ENCODE peak calls at places on chromosomes 13 and 19, in four cellular contexts. K is naive thymus-derived CD4-positive, alpha-beta T cell; S is BE2C; J is CD8-positive, alpha-beta memory T cell. C is an unnamed sample. For H3K4me1 and H3K9me3, the result is how much of the 10 kb centered on the place peaks cover.

GRCh38 chr19:50231821-50232220 is 28.4 kb downstream of the MYH14 start:
- DNase-seq in K (no peak), S (no peak), J (no peak), C (no peak)

GRCh38 chr13:98746968-98747367 is 5.5 kb downstream of the SLC15A1 start:
- DNase-seq in K (no peak), S (no peak), J (no peak), C (no peak)

GRCh38 chr19:29564574-29565005 is 38.8 kb downstream of the VSTM2B start:
- DNase-seq in K (no peak), S (no peak), J (no peak), C (no peak)

GRCh38 chr19:46265217-46265828 is 31.5 kb upstream of the HIF3A start:
- DNase-seq in K (peak), S (peak), J (peak), C (peak)

GRCh38 chr13:103371271-103371670 is 305.1 kb upstream of the SLC10A2 start:
- DNase-seq in K (no peak), S (no peak), J (no peak), C (no peak)

GRCh38 chr19:29537181-29537580 is 11.4 kb downstream of the VSTM2B start:
- DNase-seq in K (no peak), S (no peak), J (no peak), C (no peak)

GRCh38 chr13:77196052-77196618 is 130.8 kb downstream of the MYCBP2 start:
- DNase-seq in K (no peak), S (no peak), J (no peak), C (no peak)

GRCh38 chr13:84994582-84994981 is 804.6 kb downstream of the SLITRK6 start:
- DNase-seq in K (no peak), S (no peak), J (no peak), C (no peak)

GRCh38 chr19:16600824-16601223 is 27.2 kb downstream of the MED26 start:
- DNase-seq in K (no peak), S (no peak), J (no peak), C (no peak)

GRCh38 chr13:40666905-40667621 is 622 bp upstream of the FOXO1 start:
- DNase-seq in K (no peak), S (peak), J (peak), C (peak)

GRCh38 chr13:111114362-111115050 is 604 bp upstream of the ARHGEF7 start:
- DNase-seq in K (peak), S (no peak), J (peak), C (no peak)

GRCh38 chr13:43785681-43786471 is 896 bp downstream of the ENOX1 start:
- DNase-seq in K (no peak), S (peak), J (no peak), C (no peak)

GRCh38 chr13:88246239-88246638 is 575.1 kb downstream of the SLITRK5 start:
- DNase-seq in K (no peak), S (peak), J (no peak), C (no peak)

GRCh38 chr19:13154241-13154778 is 4.1 kb downstream of the IER2 start:
- DNase-seq in K (peak), S (peak), J (peak), C (peak)

GRCh38 chr19:49502866-49503581 is 6.8 kb downstream of the RPS11 start:
- DNase-seq in K (peak), S (peak), J (peak), C (no peak)

GRCh38 chr13:44117351-44117750 is 237.6 kb downstream of the LACC1 start:
- DNase-seq in K (no peak), S (no peak), J (no peak), C (no peak)

GRCh38 chr13:96821381-96821780 is 172.9 kb downstream of the OXGR1 start:
- DNase-seq in K (no peak), S (no peak), J (no peak), C (no peak)

GRCh38 chr13:108834193-108834592 is 204.8 kb downstream of the MYO16 start:
- DNase-seq in K (no peak), S (no peak), J (no peak), C (no peak)

GRCh38 chr13:31859546-31859945 is 120.2 kb downstream of the RXFP2 start:
- DNase-seq in K (no peak), S (peak), J (no peak), C (no peak)

GRCh38 chr13:20160346-20161274 is at the start of gene GJA3:
- DNase-seq in K (peak), S (no peak), J (peak), C (peak)

GRCh38 chr19:5837768-5838364 is 1.6 kb downstream of the FUT6 start:
- DNase-seq in K (no peak), S (no peak), J (no peak), C (no peak)

GRCh38 chr13:92362717-92363116 is 863.9 kb upstream of the GPC6 start:
- DNase-seq in K (no peak), S (no peak), J (no peak), C (no peak)

GRCh38 chr19:42683917-42684513 is 56.3 kb downstream of the PSG3 start:
- DNase-seq in K (peak), S (peak), J (no peak), C (no peak)

GRCh38 chr13:24742294-24742693 is 21.7 kb upstream of the RNF17 start:
- DNase-seq in K (no peak), S (no peak), J (no peak), C (no peak)

GRCh38 chr13:36244990-36245389 is 30.6 kb upstream of the SOHLH2 start:
- DNase-seq in K (no peak), S (no peak), J (no peak), C (no peak)

GRCh38 chr19:53864308-53864836 is 3.3 kb upstream of the MYADM start:
- DNase-seq in K (no peak), S (no peak), J (no peak), C (no peak)

GRCh38 chr19:5314012-5314906 is 26.4 kb downstream of the PTPRS start:
- DNase-seq in K (no peak), S (no peak), J (no peak), C (no peak)

GRCh38 chr19:18049390-18049789 is 37.3 kb downstream of the IL12RB1 start:
- DNase-seq in K (no peak), S (no peak), J (no peak), C (no peak)

GRCh38 chr13:111118898-111119607 is 3.9 kb downstream of the ARHGEF7 start:
- DNase-seq in K (no peak), S (no peak), J (no peak), C (no peak)

GRCh38 chr19:40416918-40417713 is 3.9 kb upstream of the PRX start:
- DNase-seq in K (no peak), S (no peak), J (peak), C (no peak)

GRCh38 chr19:2727640-2727944 is 6.4 kb upstream of the DIRAS1 start:
- DNase-seq in K (no peak), S (peak), J (no peak), C (no peak)

GRCh38 chr13:97344250-97345175 is 89.5 kb upstream of the RAP2A start:
- DNase-seq in K (peak), S (peak), J (peak), C (peak)

GRCh38 chr19:31111741-31112140 is 237.5 kb downstream of the TSHZ3 start:
- DNase-seq in K (no peak), S (no peak), J (no peak), C (no peak)

DNA sequence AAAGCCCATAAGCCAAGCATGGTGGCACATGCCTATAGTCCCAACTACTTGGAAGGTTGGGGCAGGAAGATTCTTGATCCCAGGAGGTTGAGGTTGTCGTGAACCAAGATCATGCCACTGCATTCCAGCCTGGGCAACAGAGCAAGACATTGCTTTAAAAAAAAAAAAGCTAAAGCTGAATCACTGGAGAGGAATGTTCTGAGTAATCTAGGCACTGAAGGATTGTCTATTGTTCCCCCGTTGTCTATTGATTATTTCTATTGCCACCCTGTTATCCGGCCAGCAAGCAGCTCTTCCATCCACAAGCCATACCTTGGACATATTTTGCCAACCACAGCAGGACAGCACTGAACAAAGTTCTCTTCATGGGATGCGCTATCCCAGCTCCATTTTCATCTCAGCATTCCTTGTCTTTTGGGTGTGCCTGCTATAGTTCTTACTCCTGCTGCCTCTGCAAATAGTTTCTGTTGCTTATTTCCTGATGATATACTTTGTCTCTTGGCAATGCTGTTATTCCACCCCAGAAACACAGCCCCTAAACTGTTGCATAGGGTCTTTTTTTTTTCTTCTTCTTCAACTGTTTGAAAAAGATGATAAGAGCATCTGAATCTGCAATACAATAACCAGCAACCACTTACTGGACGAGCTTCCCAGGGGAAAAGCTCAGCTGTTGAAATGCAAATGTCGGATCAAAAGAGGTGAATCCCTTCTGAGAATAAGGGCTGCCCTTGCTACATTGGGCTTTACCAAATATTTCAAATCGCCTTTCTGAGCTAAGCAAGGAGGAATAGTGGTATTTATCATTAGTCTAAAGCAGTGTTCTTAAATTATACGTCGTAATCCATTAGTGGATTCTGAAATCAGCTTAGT is 22.2 kb upstream of the SIAH3 start:
- DNase-seq in K (no peak), S (no peak), J (no peak), C (no peak)
- H3K4me1 ChIP-seq in K (under half), S (under half), J (under half), C (under half)

GRCh38 chr19:11944656-11945055 is 19.7 kb downstream of the ZNF700 start:
- DNase-seq in K (no peak), S (no peak), J (no peak), C (no peak)

GRCh38 chr19:11942843-11943108 is 17.9 kb downstream of the ZNF700 start:
- DNase-seq in K (no peak), S (no peak), J (no peak), C (no peak)

DNA sequence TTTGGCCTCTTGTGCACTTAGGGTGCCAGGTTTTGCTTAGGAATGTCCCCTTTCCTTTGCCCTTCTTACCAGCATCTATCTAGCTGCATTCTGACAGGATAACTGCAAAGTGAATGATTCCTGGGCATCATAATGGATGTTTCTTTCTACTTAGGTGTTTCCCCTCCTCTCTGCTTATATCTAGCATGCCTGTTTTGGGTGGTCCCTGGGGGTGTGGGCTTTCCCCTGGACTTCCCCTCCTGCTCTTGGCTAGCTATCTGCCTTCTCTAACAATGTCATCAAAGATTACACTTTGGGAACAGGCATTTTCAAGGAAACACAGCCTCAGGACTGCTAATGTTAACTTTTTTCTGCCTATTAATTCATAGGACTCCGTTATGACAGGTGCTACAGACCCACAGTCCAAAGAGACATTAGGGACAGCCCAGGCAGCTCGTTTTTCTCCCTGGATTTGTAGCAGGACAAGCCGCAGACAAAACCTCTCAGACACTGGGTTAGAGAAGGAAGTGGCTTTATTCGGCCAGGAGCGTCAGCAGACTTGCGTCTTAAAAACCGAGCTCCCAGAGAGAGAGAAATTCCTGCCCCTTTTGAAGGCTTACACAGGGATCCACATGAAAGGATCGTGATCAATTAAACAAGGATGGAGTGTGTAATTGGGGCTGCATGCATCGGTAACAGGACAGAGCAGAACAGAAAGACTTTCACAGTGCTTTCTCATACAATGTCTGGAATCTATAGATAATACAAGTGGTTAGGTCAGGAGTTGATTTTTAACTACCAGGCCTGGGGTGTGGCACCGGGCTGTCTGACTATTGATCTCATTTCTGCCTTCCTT is 17.3 kb downstream of the ZNF700 start:
- DNase-seq in K (no peak), S (no peak), J (no peak), C (no peak)
- H3K9me3 ChIP-seq in K (half or more), S (under half), J (half or more), C (under half)

GRCh38 chr13:33281951-33282595 is 3.5 kb downstream of the STARD13 start:
- DNase-seq in K (no peak), S (no peak), J (no peak), C (no peak)
- H3K4me1 ChIP-seq in K (under half), S (under half), J (under half), C (under half)

GRCh38 chr19:37565370-37565669 is 29.3 kb downstream of the ZNF571 start:
- DNase-seq in K (no peak), S (no peak), J (peak), C (no peak)
- H3K9me3 ChIP-seq in K (half or more), S (under half), J (half or more), C (half or more)

DNA sequence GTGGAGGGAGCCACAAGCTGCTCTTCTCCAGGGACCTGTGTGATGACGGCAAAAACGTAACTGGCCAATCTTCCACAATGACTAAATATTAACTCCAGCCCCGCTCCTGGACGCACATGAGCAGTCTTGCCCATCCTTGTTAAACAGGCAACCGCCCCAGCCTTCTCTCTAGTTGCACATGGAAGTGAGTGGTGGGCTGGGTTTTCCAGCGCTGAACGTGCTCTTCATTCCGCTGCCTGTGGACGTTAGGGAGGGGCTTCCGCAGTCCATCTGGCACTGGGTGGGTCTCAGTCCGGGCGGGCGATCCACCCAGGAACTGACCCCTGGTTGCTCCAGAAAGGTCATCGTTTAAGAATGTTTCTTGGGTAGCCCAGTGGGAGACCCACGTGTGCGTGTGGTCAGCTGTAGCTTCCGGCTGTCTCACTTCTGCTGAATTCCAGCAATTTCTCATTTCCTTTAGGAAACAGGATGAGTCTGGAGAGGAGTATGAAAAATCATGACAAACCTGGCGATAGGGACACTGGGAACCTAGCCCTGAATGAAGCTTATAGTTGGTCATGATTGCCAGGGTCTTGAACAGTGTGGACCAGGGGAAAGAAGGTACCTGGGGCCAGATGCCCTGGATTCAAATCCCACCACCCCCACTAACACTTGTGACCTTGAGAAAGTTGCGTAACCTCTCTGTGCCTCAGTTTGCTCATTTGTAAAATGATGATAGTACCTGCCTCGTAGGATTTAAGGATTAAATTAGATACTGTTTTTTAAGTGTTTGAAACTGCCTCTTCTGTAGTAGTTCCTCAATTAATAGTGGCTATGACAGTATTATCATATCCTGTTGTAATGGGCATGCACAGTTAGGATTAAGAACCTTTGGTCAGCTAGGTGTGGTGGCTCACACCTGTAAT is 92.6 kb downstream of the SIPA1L3 start:
- DNase-seq in K (no peak), S (no peak), J (no peak), C (no peak)
- H3K4me1 ChIP-seq in K (under half), S (under half), J (under half), C (under half)

DNA sequence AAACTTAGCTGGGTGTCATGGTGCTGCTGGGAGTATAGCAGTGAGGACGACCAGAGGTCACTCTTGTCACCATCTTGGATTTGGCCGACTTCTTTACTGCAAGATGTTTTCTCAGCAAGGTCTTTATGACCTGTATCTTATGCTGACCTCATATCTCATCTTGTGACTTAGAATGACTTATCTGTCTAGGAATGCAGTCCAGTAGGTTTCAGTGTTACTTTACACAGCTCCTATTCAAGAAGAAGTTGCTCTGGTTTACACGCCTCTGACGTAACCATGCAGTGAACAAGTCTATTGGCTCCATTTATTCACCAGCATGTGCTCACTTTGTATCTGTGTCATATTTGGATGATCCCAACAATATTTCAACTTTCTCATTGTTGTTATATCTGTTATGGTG is 26.7 kb downstream of the ZNF850 start:
- DNase-seq in K (no peak), S (no peak), J (no peak), C (no peak)
- H3K9me3 ChIP-seq in K (half or more), S (under half), J (half or more), C (half or more)